ENCODE peak calls at places on chromosome 21, in five cellular contexts. P is AG04450, Y is left lung, A is tibial nerve, D is PC-3. I is an unnamed sample. For H3K27me3, the result is how much of the 10 kb centered on the place peaks cover.

GRCh38 chr21:40990366-40990765 is 143.4 kb upstream of the DSCAM start:
- DNase-seq in P (no peak), A (no peak), Y (peak), D (no peak), I (no peak)

GRCh38 chr21:35059742-35060141 is 10.6 kb upstream of the RUNX1 start:
- DNase-seq in Y (no peak), D (no peak), A (no peak), P (no peak), I (no peak)

GRCh38 chr21:34534522-34534921 is 22.5 kb upstream of the KCNE1 start:
- DNase-seq in D (no peak), P (no peak), A (no peak), Y (no peak), I (no peak)

GRCh38 chr21:46054447-46054846 is 43.5 kb upstream of the COL6A2 start:
- DNase-seq in Y (peak), P (no peak), A (no peak), D (no peak), I (peak)

GRCh38 chr21:22136770-22137169 is 1138.6 kb downstream of the NCAM2 start:
- DNase-seq in D (no peak), P (no peak), Y (no peak), A (no peak), I (no peak)

GRCh38 chr21:37087188-37087587 is 14.1 kb downstream of the TTC3 start:
- DNase-seq in P (no peak), D (peak), Y (no peak), A (no peak), I (peak)

GRCh38 chr21:46304437-46304836 is 18.3 kb downstream of the YBEY start:
- DNase-seq in A (no peak), P (no peak), D (no peak), Y (no peak), I (no peak)

GRCh38 chr21:17498586-17498985 is 14.3 kb upstream of the CXADR start:
- DNase-seq in D (no peak), P (no peak), A (no peak), Y (no peak), I (no peak)

GRCh38 chr21:17848228-17848627 is 29.1 kb upstream of the C21orf91 start:
- DNase-seq in Y (no peak), D (peak), A (no peak), P (peak), I (no peak)

GRCh38 chr21:39612233-39613028 is at the start of gene B3GALT5:
- DNase-seq in P (no peak), D (peak), A (no peak), Y (peak), I (no peak)

GRCh38 chr21:37338671-37339526 is 27.7 kb upstream of the DYRK1A start:
- DNase-seq in A (no peak), Y (peak), D (peak), P (peak), I (no peak)

GRCh38 chr21:37032877-37033471 is 26.5 kb downstream of the RIPPLY3 start:
- DNase-seq in D (peak), P (peak), Y (no peak), A (no peak), I (no peak)

GRCh38 chr21:38269567-38269917 is 12.8 kb downstream of the KCNJ15 start:
- DNase-seq in A (no peak), P (no peak), D (no peak), Y (no peak), I (no peak)

GRCh38 chr21:38913120-38913975 is 107.6 kb downstream of the ETS2 start:
- DNase-seq in P (peak), A (peak), Y (peak), D (peak), I (no peak)

GRCh38 chr21:29638138-29638537 is 301.7 kb downstream of the GRIK1 start:
- DNase-seq in A (no peak), P (no peak), Y (no peak), D (no peak), I (no peak)

GRCh38 chr21:15051652-15052554 is 12.9 kb downstream of the NRIP1 start:
- DNase-seq in D (peak), P (no peak), Y (no peak), A (no peak), I (no peak)

GRCh38 chr21:41631564-41632461 is 123.9 kb upstream of the TMPRSS2 start:
- DNase-seq in Y (peak), A (no peak), D (peak), P (no peak), I (no peak)

GRCh38 chr21:20591294-20591693 is 406.9 kb upstream of the NCAM2 start:
- DNase-seq in A (no peak), D (peak), Y (no peak), P (no peak), I (no peak)

GRCh38 chr21:42219606-42220137 is 732 bp downstream of the ABCG1 start:
- DNase-seq in P (no peak), Y (peak), A (no peak), D (no peak), I (peak)

GRCh38 chr21:24224411-24224810 is 1382.9 kb downstream of the MRPL39 start:
- DNase-seq in D (no peak), Y (no peak), P (no peak), A (no peak), I (no peak)

GRCh38 chr21:41653944-41654625 is 112.8 kb downstream of the RIPK4 start:
- DNase-seq in P (no peak), A (no peak), D (peak), Y (no peak), I (no peak)

GRCh38 chr21:43363506-43364260 is 63.2 kb downstream of the SIK1 start:
- DNase-seq in D (no peak), P (no peak), Y (peak), A (no peak), I (no peak)

GRCh38 chr21:32370971-32371766 is 21.6 kb downstream of the URB1 start:
- DNase-seq in A (no peak), P (no peak), Y (no peak), D (no peak), I (no peak)

GRCh38 chr21:31732891-31733520 is 1.1 kb upstream of the SCAF4 start:
- DNase-seq in D (no peak), P (no peak), Y (no peak), A (no peak), I (no peak)

GRCh38 chr21:41953831-41954653 is at the start of gene C2CD2:
- DNase-seq in Y (peak), A (no peak), D (peak), P (no peak), I (no peak)

GRCh38 chr21:34692458-34693020 is 23.7 kb downstream of the CLIC6 start:
- DNase-seq in Y (no peak), A (no peak), D (peak), P (no peak), I (no peak)

GRCh38 chr21:34967509-34968289 is 81.4 kb downstream of the RUNX1 start:
- DNase-seq in A (no peak), D (peak), Y (no peak), P (no peak), I (no peak)

GRCh38 chr21:41956926-41957729 is 3.3 kb upstream of the C2CD2 start:
- DNase-seq in D (peak), A (no peak), Y (no peak), P (peak), I (no peak)

GRCh38 chr21:17784604-17785402 is 34.4 kb downstream of the C21orf91 start:
- DNase-seq in P (no peak), Y (no peak), D (peak), A (no peak), I (no peak)

GRCh38 chr21:14901482-14901958 is 163.3 kb downstream of the NRIP1 start:
- DNase-seq in A (no peak), D (peak), Y (no peak), P (no peak), I (no peak)

GRCh38 chr21:18002393-18002792 is 183.2 kb upstream of the C21orf91 start:
- DNase-seq in A (no peak), Y (no peak), P (no peak), D (no peak), I (no peak)

GRCh38 chr21:23217597-23217996 is 2219.4 kb downstream of the NCAM2 start:
- DNase-seq in D (peak), P (no peak), Y (no peak), A (no peak), I (no peak)

GRCh38 chr21:41624674-41625310 is 116.8 kb upstream of the TMPRSS2 start:
- DNase-seq in D (no peak), A (no peak), Y (no peak), P (no peak), I (no peak)

GRCh38 chr21:39647476-39647875 is 34.7 kb downstream of the B3GALT5 start:
- DNase-seq in P (peak), A (no peak), D (peak), Y (no peak), I (no peak)

GRCh38 chr21:41407541-41408460 is 18.2 kb upstream of the MX1 start:
- DNase-seq in P (no peak), Y (no peak), D (no peak), A (no peak), I (peak)

GRCh38 chr21:38171723-38172344 is 85.0 kb upstream of the KCNJ15 start:
- DNase-seq in D (peak), A (no peak), P (peak), Y (peak), I (no peak)

DNA sequence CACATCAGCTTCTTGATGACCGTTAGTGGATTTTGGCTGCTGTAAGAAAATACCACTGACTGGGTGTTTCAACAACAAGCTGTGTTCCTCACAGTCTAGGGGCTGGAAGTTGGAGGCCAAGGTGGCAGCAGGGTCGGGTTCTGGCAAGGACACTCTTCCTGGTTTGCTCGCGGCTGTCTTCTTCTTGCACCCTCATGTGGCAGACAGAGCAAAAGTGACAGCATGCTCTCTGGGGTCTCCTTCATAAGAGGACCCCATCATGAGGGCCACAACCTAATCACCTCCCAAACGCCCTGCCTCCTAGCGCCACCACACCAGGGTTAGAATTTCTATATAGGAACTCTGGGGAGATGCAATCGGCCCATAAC is 18.6 kb upstream of the TSPEAR start:
- DNase-seq in Y (no peak), A (no peak), D (no peak), P (no peak), I (no peak)
- H3K27me3 ChIP-seq in Y (under half), A (under half), D (under half), P (under half), I (under half)

DNA sequence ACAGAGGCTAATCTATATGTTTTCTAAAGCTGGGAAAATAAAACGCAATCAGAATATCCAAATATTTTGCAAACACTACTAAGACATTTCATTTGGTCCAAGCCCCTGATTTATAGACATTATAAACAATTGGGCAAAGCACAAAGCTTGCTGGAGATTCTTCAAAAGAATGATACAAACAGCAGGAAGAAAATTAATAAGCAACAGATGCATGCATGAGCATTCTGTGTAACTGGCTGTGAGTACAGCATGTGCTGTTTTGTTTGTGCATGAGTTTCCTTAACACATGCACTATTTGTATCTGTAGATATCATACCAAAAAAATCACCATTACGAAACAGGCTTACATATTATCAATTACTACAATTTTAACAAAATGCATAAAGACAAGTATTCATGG is 552.8 kb downstream of the LTN1 start:
- DNase-seq in P (no peak), D (no peak), Y (no peak), A (no peak), I (no peak)
- H3K4me3 ChIP-seq in P (no peak), D (no peak), Y (no peak), A (no peak), I (no peak)

GRCh38 chr21:26842976-26843911 is 2.0 kb downstream of the ADAMTS1 start:
- DNase-seq in D (peak), A (peak), Y (peak), P (peak), I (no peak)
- TF ChIP-seq CTCF in D (peak), A (peak), Y (no peak), P (peak), I (no peak)

GRCh38 chr21:44696572-44696971 is 400 bp upstream of the KRTAP10-12 start:
- DNase-seq in P (no peak), D (no peak), A (no peak), Y (no peak), I (no peak)
- H3K27me3 ChIP-seq in P (under half), D (under half), A (under half), Y (under half), I (under half)

GRCh38 chr21:33383056-33383888 is 19.9 kb upstream of the IFNGR2 start:
- DNase-seq in Y (peak), D (peak), A (no peak), P (no peak), I (peak)
- H3K4me3 ChIP-seq in Y (no peak), D (peak), A (peak), P (no peak), I (peak)

DNA sequence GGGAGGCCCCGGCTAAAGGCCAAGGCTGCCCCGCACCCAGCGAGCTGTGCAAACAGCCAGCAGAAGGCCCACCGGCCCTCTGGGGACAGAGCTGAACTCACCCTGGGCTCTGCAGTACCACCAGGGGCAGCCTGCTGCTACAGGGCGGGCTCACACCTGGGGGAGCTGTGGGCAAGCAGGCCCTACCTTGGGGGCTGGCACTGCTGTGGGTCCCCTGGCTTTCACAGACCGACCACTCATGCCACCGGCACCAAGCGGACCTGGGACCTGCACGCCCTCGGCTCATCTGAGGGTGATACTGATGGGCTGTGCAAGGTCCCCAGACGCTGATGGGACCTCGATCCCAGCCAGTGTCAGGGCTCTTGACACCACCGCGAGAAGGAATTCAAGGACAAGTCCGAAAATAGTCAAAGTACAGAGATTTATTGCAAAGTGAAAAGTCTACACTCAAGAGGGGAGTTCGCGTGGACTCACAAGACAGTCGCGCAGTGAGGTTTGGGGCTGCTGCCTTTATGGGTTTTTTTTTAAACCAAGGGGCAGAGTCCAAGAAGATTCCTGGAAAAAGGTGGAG is 61.0 kb upstream of the ADARB1 start:
- DNase-seq in Y (peak), A (no peak), P (no peak), D (no peak), I (no peak)
- TF ChIP-seq CTCF in Y (no peak), A (no peak), P (no peak), D (no peak), I (no peak)

I was measured in CD8-positive, alpha-beta T cell.